ENCODE peak calls at places on chromosomes 3 and 15, in nine cellular contexts. Z is AML-193; R is hepatocyte; H is Peyer's patch; Q is nephron progenitor cell; O is activated CD4-positive, CD25-positive, alpha-beta regulatory T cell treated with anti-CD3 and anti-CD28 coated beads, Interleukin-2, amount 50 U/mL, for 72 hours; V is AG08396; J is KBM-7; I is SW 1271. K is an unnamed sample.

GRCh38 chr3:185549651-185550111 is 2.7 kb downstream of the LIPH start:
- DNase-seq in Q (no peak), I (peak), H (peak), Z (no peak), R (no peak), O (no peak), J (no peak), V (peak), K (no peak)

GRCh38 chr15:80931721-80932609 is 57.7 kb downstream of the MESD start:
- DNase-seq in R (no peak), H (no peak), O (no peak), J (no peak), V (no peak), Z (no peak), I (no peak), Q (no peak), K (no peak)

GRCh38 chr3:133540896-133541674 is 32.4 kb upstream of the CDV3 start:
- DNase-seq in I (peak), Z (no peak), O (no peak), J (peak), V (peak), Q (no peak), H (peak), R (peak), K (no peak)

GRCh38 chr3:107431048-107431297 is 53.7 kb downstream of the CCDC54 start:
- DNase-seq in J (peak), Q (no peak), V (no peak), I (peak), O (peak), R (no peak), Z (no peak), H (no peak), K (no peak)

GRCh38 chr3:65945480-65945879 is 93.2 kb downstream of the MAGI1 start:
- DNase-seq in R (no peak), J (no peak), Q (no peak), H (no peak), Z (no peak), O (no peak), V (no peak), I (no peak), K (no peak)

GRCh38 chr3:33525232-33525631 is 85.0 kb upstream of the UBP1 start:
- DNase-seq in I (no peak), R (no peak), V (no peak), Z (no peak), J (no peak), Q (no peak), H (no peak), O (no peak), K (no peak)

GRCh38 chr3:77795013-77795412 is 755.1 kb downstream of the ROBO2 start:
- DNase-seq in V (no peak), J (no peak), I (no peak), O (no peak), Z (no peak), Q (no peak), R (peak), H (no peak), K (no peak)

GRCh38 chr3:13621381-13622221 is 72.7 kb downstream of the FBLN2 start:
- DNase-seq in I (no peak), J (no peak), V (no peak), R (no peak), H (no peak), Q (no peak), O (no peak), Z (no peak), K (no peak)

GRCh38 chr3:100042144-100042543 is 72.2 kb downstream of the FILIP1L start:
- DNase-seq in H (no peak), J (no peak), I (peak), V (no peak), O (no peak), Z (no peak), Q (no peak), R (peak), K (no peak)

GRCh38 chr3:131224886-131225550 is 156.6 kb upstream of the NUDT16 start:
- DNase-seq in R (no peak), J (no peak), O (no peak), H (no peak), Z (no peak), I (no peak), V (no peak), Q (no peak), K (no peak)

GRCh38 chr3:119613201-119613600 is 15.5 kb downstream of the PLA1A start:
- DNase-seq in R (no peak), J (no peak), O (no peak), V (no peak), Q (no peak), I (no peak), Z (no peak), H (no peak), K (no peak)

GRCh38 chr15:89948796-89949195 is 36.0 kb upstream of the ARPIN start:
- DNase-seq in Z (no peak), H (no peak), I (no peak), J (no peak), V (no peak), R (no peak), O (no peak), Q (no peak), K (no peak)

GRCh38 chr3:167253037-167253436 is 127.1 kb downstream of the ZBBX start:
- DNase-seq in H (no peak), J (no peak), I (no peak), Q (no peak), O (no peak), R (no peak), V (no peak), Z (no peak), K (no peak)

GRCh38 chr15:64429448-64429847 is 30.9 kb upstream of the ZNF609 start:
- DNase-seq in J (no peak), R (no peak), Z (peak), H (no peak), I (no peak), V (no peak), Q (no peak), O (no peak), K (no peak)

GRCh38 chr3:183822631-183823030 is 2.7 kb downstream of the MAP6D1 start:
- DNase-seq in Q (peak), I (no peak), R (no peak), Z (no peak), V (no peak), J (no peak), O (no peak), H (peak), K (no peak)

GRCh38 chr3:150639262-150639661 is 36.1 kb downstream of the SELENOT start:
- DNase-seq in R (no peak), Q (no peak), Z (no peak), I (no peak), J (no peak), V (no peak), H (no peak), O (no peak), K (no peak)

GRCh38 chr3:13648744-13649096 is 99.8 kb downstream of the FBLN2 start:
- DNase-seq in R (no peak), I (no peak), V (no peak), Q (no peak), Z (no peak), O (no peak), J (no peak), H (no peak), K (no peak)

GRCh38 chr3:33380653-33381052 is 59.6 kb downstream of the UBP1 start:
- DNase-seq in Z (no peak), R (no peak), Q (no peak), V (no peak), I (no peak), H (no peak), J (no peak), O (no peak), K (no peak)

GRCh38 chr15:21262851-21263400 is 177.4 kb downstream of the POTEB3 start:
- DNase-seq in O (no peak), H (no peak), I (no peak), R (peak), V (no peak), J (no peak), Z (no peak), Q (no peak), K (no peak)

GRCh38 chr3:133277813-133278212 is 122.0 kb upstream of the BFSP2 start:
- DNase-seq in I (no peak), R (no peak), Q (no peak), Z (no peak), H (no peak), O (no peak), J (no peak), V (no peak), K (no peak)

GRCh38 chr3:194852836-194853508 is 167.3 kb downstream of the FAM43A start:
- DNase-seq in V (no peak), H (no peak), Q (peak), Z (no peak), I (no peak), J (no peak), O (no peak), R (no peak), K (no peak)

GRCh38 chr3:17491601-17492000 is 250.8 kb downstream of the TBC1D5 start:
- DNase-seq in Z (no peak), R (no peak), V (no peak), Q (no peak), J (no peak), H (no peak), I (no peak), O (no peak), K (peak)

GRCh38 chr15:66617137-66618090 is 51.6 kb upstream of the LCTL start:
- DNase-seq in J (peak), O (no peak), V (peak), Z (peak), R (peak), H (peak), Q (no peak), I (no peak), K (no peak)

GRCh38 chr3:119639494-119640350 is 20.7 kb downstream of the POPDC2 start:
- DNase-seq in Q (no peak), H (no peak), R (no peak), V (no peak), O (no peak), I (no peak), J (no peak), Z (no peak), K (no peak)

GRCh38 chr3:197873329-197873728 is 76.7 kb upstream of the RPL35A start:
- DNase-seq in H (no peak), R (no peak), O (no peak), Q (no peak), I (no peak), Z (no peak), V (no peak), J (no peak), K (no peak)

K was measured in smooth muscle cell of the brain vasculature.